ENCODE peak calls at places on chromosomes 13 and 19, in four cellular contexts. One of them, this sample, is unnamed.

GRCh38 chr19:13902993-13903555 is 2.8 kb downstream of the BRME1 start:
- DNase-seq in keratinocyte: no peak
- DNase-seq in PC-3: peak; percentile 54
- DNase-seq in heart left ventricle: no peak
- DNase-seq in this sample: no peak

GRCh38 chr19:18520848-18521691 is 800 bp downstream of the ELL start:
- DNase-seq in keratinocyte: no peak
- DNase-seq in PC-3: no peak
- DNase-seq in heart left ventricle: peak; percentile 58
- DNase-seq in this sample: no peak

GRCh38 chr19:17706750-17707181 is 12.5 kb upstream of the MAP1S start:
- DNase-seq in keratinocyte: no peak
- DNase-seq in PC-3: no peak
- DNase-seq in heart left ventricle: no peak
- DNase-seq in this sample: no peak

GRCh38 chr13:90757127-90757680 is 590.3 kb upstream of the MIR17HG start:
- DNase-seq in keratinocyte: no peak
- DNase-seq in PC-3: no peak
- DNase-seq in heart left ventricle: no peak
- DNase-seq in this sample: no peak

GRCh38 chr13:21338651-21339278 is 120.3 kb downstream of the ZDHHC20 start:
- DNase-seq in keratinocyte: no peak
- DNase-seq in PC-3: peak; percentile 2
- DNase-seq in heart left ventricle: no peak
- DNase-seq in this sample: no peak

GRCh38 chr13:99434258-99434788 is 66.9 kb upstream of the TM9SF2 start:
- DNase-seq in keratinocyte: no peak
- DNase-seq in PC-3: no peak
- DNase-seq in heart left ventricle: no peak
- DNase-seq in this sample: no peak

GRCh38 chr19:29107831-29108230 is 105.1 kb downstream of the UQCRFS1 start:
- DNase-seq in keratinocyte: no peak
- DNase-seq in PC-3: no peak
- DNase-seq in heart left ventricle: no peak
- DNase-seq in this sample: no peak

GRCh38 chr13:41900918-41901317 is 60.0 kb downstream of the VWA8 start:
- DNase-seq in keratinocyte: no peak
- DNase-seq in PC-3: peak; percentile 4
- DNase-seq in heart left ventricle: no peak
- DNase-seq in this sample: no peak

GRCh38 chr13:111897178-111897845 is 169.6 kb upstream of the SOX1 start:
- DNase-seq in keratinocyte: no peak
- DNase-seq in PC-3: no peak
- DNase-seq in heart left ventricle: no peak
- DNase-seq in this sample: no peak

GRCh38 chr13:111895896-111896821 is 170.8 kb upstream of the SOX1 start:
- DNase-seq in keratinocyte: no peak
- DNase-seq in PC-3: no peak
- DNase-seq in heart left ventricle: no peak
- DNase-seq in this sample: no peak

GRCh38 chr13:111897846-111898215 is 169.1 kb upstream of the SOX1 start:
- DNase-seq in keratinocyte: no peak
- DNase-seq in PC-3: no peak
- DNase-seq in heart left ventricle: no peak
- DNase-seq in this sample: no peak

GRCh38 chr13:111893071-111893606 is 173.8 kb upstream of the SOX1 start:
- DNase-seq in keratinocyte: no peak
- DNase-seq in PC-3: no peak
- DNase-seq in heart left ventricle: peak; percentile 43
- DNase-seq in this sample: peak; percentile 70

GRCh38 chr13:111893607-111894443 is 173.1 kb upstream of the SOX1 start:
- DNase-seq in keratinocyte: no peak
- DNase-seq in PC-3: no peak
- DNase-seq in heart left ventricle: no peak
- DNase-seq in this sample: peak; percentile 80
- H3K4me3 ChIP-seq in keratinocyte: no peak overlapping the region
- H3K4me3 ChIP-seq in PC-3: no peak overlapping the region
- H3K4me3 ChIP-seq in heart left ventricle: no peak overlapping the region
- H3K4me3 ChIP-seq in this sample: peak overlapping the region; percentile 34

DNA sequence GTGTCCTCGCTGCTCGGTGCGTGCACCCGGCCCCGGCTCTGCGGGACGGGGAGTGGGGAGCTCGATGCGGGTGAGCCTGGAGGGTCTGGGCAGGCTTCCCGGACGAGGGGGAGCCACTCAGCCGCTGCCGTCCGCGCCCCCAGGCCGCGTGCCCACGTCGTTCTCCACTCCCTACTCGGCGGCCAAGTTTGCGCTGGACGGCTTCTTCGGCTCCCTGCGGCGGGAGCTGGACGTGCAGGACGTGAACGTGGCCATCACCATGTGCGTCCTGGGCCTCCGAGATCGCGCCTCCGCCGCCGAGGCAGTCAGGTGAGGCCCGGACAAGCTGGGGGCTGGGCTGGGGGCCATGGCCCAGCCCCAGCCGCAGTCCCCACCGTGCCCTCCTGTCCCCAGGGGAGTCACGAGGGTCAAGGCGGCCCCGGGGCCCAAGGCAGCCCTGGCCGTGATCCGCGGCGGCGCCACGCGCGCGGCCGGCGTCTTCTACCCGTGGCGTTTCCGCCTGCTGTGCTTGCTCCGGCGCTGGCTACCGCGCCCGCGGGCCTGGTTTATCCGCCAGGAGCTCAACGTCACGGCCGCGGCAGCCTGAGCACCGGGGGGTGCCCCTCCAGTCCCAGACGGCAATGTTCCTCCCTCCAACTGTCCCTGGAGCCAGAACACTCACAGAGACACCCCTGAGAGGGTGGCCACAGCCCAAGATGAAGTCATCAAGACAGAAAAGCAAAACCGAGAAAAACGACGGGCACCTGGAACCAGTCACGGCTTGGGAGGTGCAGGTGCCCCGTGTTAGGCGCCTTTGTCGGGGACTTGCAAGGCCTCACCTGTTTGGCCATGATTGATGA is 2.5 kb upstream of the RPL36 start:
- DNase-seq in keratinocyte: no peak
- DNase-seq in PC-3: no peak
- DNase-seq in heart left ventricle: peak; percentile 39
- DNase-seq in this sample: no peak
- TF ChIP-seq CTCF in keratinocyte: no peak
- TF ChIP-seq CTCF in PC-3: no peak
- TF ChIP-seq CTCF in heart left ventricle: no peak
- TF ChIP-seq CTCF in this sample: no peak

GRCh38 chr19:11873762-11874161 is 13.8 kb upstream of the ZNF69 start:
- DNase-seq in keratinocyte: no peak
- DNase-seq in PC-3: no peak
- DNase-seq in heart left ventricle: no peak
- DNase-seq in this sample: no peak
- H3K9me3 ChIP-seq in keratinocyte: peaks cover 8% of the 10 kb centered on the region
- H3K9me3 ChIP-seq in PC-3: peaks cover 41% of the 10 kb centered on the region
- H3K9me3 ChIP-seq in heart left ventricle: peaks cover 33% of the 10 kb centered on the region
- H3K9me3 ChIP-seq in this sample: peaks cover 25% of the 10 kb centered on the region

GRCh38 chr19:52007436-52007804 is 591 bp downstream of the ZNF615 start:
- DNase-seq in keratinocyte: no peak
- DNase-seq in PC-3: no peak
- DNase-seq in heart left ventricle: no peak
- DNase-seq in this sample: no peak

GRCh38 chr19:52007805-52008557 is at the start of gene ZNF615:
- DNase-seq in keratinocyte: no peak
- DNase-seq in PC-3: peak; percentile 85
- DNase-seq in heart left ventricle: peak; percentile 94
- DNase-seq in this sample: peak; percentile 96

DNA sequence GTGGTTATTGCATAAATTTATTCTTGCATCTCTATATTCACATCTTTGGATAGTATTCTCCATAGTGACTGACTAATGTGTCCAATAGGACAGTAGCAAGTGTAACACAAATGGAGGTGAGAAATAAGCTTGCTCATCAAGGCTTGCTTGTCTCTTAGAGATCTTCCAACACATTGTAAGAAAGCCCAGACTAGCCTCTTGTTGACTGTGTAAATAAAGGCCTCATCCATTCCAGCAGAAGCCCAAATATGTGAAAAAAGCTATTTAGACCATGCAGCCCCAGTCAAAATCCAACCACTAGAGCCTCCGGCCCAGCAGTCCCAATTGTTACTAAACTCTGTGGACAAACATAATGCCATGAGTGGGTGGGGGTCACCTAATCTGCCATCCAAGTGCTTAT is 2.7 kb upstream of the ZNF615 start:
- DNase-seq in keratinocyte: no peak
- DNase-seq in PC-3: no peak
- DNase-seq in heart left ventricle: no peak
- DNase-seq in this sample: no peak
- H3K4me3 ChIP-seq in keratinocyte: no peak overlapping the region
- H3K4me3 ChIP-seq in PC-3: no peak overlapping the region
- H3K4me3 ChIP-seq in heart left ventricle: no peak overlapping the region
- H3K4me3 ChIP-seq in this sample: no peak overlapping the region

DNA sequence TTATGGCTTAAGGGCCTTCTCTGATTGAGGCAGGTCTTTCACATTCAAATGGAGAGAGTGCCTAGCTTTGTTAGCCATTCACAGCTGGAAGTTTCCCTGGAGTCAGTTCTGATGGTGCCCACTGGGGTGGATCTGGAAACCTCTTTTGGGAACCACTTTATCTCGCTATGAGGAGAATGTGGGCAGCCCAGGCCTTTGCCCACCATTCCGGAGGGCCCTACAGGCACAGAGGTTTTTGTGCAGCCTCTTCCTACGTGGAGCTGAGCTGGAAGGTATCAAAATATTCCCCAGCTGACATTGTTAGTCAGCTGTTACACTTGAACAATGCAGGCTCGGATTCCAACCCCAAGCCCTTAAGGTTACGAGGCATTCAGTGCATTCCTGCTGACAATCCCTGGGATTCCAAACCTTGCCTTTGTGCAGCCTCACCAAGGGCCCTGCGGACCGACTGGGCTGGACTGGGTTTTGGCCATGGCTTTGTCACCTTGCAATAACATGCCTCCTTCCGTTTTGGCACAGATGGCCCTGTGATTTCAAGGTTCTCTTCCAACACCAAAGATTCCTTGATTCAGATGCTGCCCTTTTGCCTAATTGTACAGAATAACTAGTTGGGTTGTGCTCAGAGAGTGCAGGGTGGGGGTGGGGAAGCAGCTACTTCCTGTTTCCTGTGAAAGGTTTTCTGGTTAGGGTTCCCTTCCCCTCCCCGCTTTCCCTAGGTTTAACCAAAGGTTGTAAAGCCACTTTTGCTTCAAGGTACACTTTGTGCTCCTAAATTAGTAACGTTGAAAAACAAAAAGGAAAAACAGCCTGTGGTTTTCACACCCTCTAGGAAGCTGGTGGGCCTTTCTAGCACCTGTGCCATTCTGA is 27.1 kb downstream of the SAE1 start:
- DNase-seq in keratinocyte: no peak
- DNase-seq in PC-3: peak; percentile 49
- DNase-seq in heart left ventricle: peak; percentile 62
- DNase-seq in this sample: no peak
- TF ChIP-seq CTCF in keratinocyte: peak; percentile 13
- TF ChIP-seq CTCF in PC-3: no peak
- TF ChIP-seq CTCF in heart left ventricle: no peak
- TF ChIP-seq CTCF in this sample: peak; percentile 27

This sample was measured in esophagus muscularis mucosa.